ENCODE peak calls at places on chromosomes 12 and 14, in nine cellular contexts. L is A549, S is GM10248, Y is AG04450, V is astrocyte of the cerebellum, B is choroid plexus epithelial cell, W is GM13976, F is activated B cell treated with CpG ODN at 0.5 μM for 24 hours, K is brain microvascular endothelial cell. G is an unnamed sample.

GRCh38 chr12:122867701-122868461 is 28.0 kb downstream of the VPS37B start:
- DNase-seq in Y (no peak), L (peak), B (no peak), F (no peak), S (no peak), V (no peak), K (no peak), W (no peak), G (no peak)

GRCh38 chr12:107684990-107685359 is 624 bp upstream of the PWP1 start:
- DNase-seq in Y (no peak), V (no peak), F (no peak), S (no peak), B (peak), K (peak), W (no peak), L (peak), G (no peak)

GRCh38 chr12:88310069-88310468 is 168.0 kb downstream of the TMTC3 start:
- DNase-seq in K (peak), S (no peak), L (peak), F (no peak), Y (no peak), V (no peak), W (no peak), B (peak), G (no peak)

GRCh38 chr14:52355016-52355430 is 40.9 kb downstream of the PTGER2 start:
- DNase-seq in K (peak), Y (peak), W (no peak), B (peak), L (peak), V (peak), F (no peak), S (no peak), G (no peak)

GRCh38 chr12:119008691-119009221 is 27.4 kb downstream of the SRRM4 start:
- DNase-seq in S (no peak), Y (no peak), F (no peak), K (no peak), B (no peak), L (no peak), V (no peak), W (no peak), G (peak)

GRCh38 chr12:24425601-24425970 is 476.1 kb upstream of the SOX5 start:
- DNase-seq in L (no peak), Y (peak), W (no peak), F (no peak), S (no peak), B (peak), V (peak), K (peak), G (no peak)

GRCh38 chr12:24913130-24913529 is 35.8 kb downstream of the BCAT1 start:
- DNase-seq in V (no peak), B (no peak), L (no peak), K (no peak), W (no peak), Y (no peak), F (no peak), S (no peak), G (no peak)

GRCh38 chr14:106044949-106045596 is 518.7 kb downstream of the TMEM121 start:
- DNase-seq in B (no peak), V (no peak), L (peak), W (peak), F (peak), K (no peak), S (peak), Y (no peak), G (no peak)

GRCh38 chr12:2286461-2287131 is 233.8 kb downstream of the CACNA1C start:
- DNase-seq in W (no peak), V (no peak), Y (no peak), S (no peak), B (no peak), F (no peak), K (no peak), L (no peak), G (no peak)

GRCh38 chr12:57280234-57281062 is 29.5 kb upstream of the STAC3 start:
- DNase-seq in W (peak), Y (peak), L (peak), S (peak), V (peak), F (peak), B (peak), K (peak), G (no peak)

GRCh38 chr12:22271036-22271435 is 63.5 kb downstream of the ST8SIA1 start:
- DNase-seq in F (no peak), K (peak), W (no peak), S (no peak), V (peak), B (peak), Y (peak), L (peak), G (no peak)

GRCh38 chr12:6276936-6277615 is 33.4 kb upstream of the PLEKHG6 start:
- DNase-seq in V (no peak), F (no peak), B (no peak), W (peak), K (no peak), S (peak), L (peak), Y (no peak), G (no peak)

GRCh38 chr12:94049718-94050117 is 98.7 kb upstream of the PLXNC1 start:
- DNase-seq in K (no peak), L (no peak), F (no peak), W (no peak), Y (no peak), S (no peak), B (no peak), V (no peak), G (no peak)

GRCh38 chr12:26715232-26715631 is 117.8 kb downstream of the ITPR2 start:
- DNase-seq in K (no peak), L (no peak), W (no peak), B (no peak), V (no peak), F (no peak), Y (no peak), S (no peak), G (no peak)

GRCh38 chr12:26724309-26724702 is 108.7 kb downstream of the ITPR2 start:
- DNase-seq in K (no peak), V (no peak), S (no peak), L (no peak), F (no peak), W (no peak), Y (no peak), B (no peak), G (no peak)

GRCh38 chr12:26721800-26722199 is 111.2 kb downstream of the ITPR2 start:
- DNase-seq in S (no peak), Y (no peak), V (no peak), B (no peak), F (no peak), K (no peak), L (no peak), W (no peak), G (no peak)

GRCh38 chr12:26723379-26724308 is 109.3 kb downstream of the ITPR2 start:
- DNase-seq in L (no peak), B (peak), W (no peak), Y (no peak), S (no peak), K (peak), V (peak), F (no peak), G (no peak)

GRCh38 chr12:26719852-26720251 is 113.1 kb downstream of the ITPR2 start:
- DNase-seq in V (no peak), Y (no peak), F (no peak), B (peak), W (no peak), L (no peak), S (no peak), K (no peak), G (no peak)
- TF ChIP-seq CTCF in V (peak), Y (peak), F (no peak), B (peak), W (no peak), L (no peak), S (no peak), K (peak), G (no peak)

GRCh38 chr12:30882706-30883105 is 43.8 kb upstream of the TSPAN11 start:
- DNase-seq in B (peak), K (no peak), S (no peak), F (no peak), L (no peak), Y (no peak), W (no peak), V (no peak), G (no peak)
- TF ChIP-seq CTCF in B (peak), K (peak), S (no peak), F (no peak), L (no peak), Y (no peak), W (no peak), V (peak), G (peak)

DNA sequence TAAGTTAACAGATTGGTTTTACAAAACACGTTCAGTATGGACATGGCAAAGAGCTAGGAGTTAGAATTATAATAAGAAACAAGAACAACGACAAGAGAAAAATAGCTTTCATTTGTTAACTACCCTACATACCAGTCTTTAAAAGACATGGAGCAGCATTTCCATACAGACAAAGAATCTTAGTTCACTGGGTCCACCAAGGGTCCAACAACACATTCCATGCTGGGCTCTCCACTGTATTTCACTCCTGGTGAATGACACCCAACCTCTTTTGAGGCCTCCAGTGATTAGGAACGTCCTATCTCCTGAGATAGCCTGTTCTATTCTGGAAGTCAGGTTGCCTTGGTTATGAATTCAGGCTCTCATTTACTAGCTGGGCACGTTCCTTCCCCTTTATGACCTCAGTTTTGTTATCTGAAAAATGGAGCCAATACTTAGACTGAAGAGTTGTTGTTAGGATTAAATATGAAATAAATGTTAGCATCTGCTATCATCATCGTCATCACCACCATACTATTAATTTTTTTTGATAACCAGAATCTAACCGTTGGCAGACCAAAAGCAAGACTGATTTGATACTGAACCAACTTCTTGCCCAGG is 37.7 kb downstream of the C12orf75 start:
- DNase-seq in Y (no peak), V (no peak), K (no peak), W (no peak), B (no peak), F (no peak), L (no peak), S (no peak), G (no peak)
- TF ChIP-seq CTCF in Y (no peak), V (no peak), K (no peak), W (no peak), B (no peak), F (no peak), L (no peak), S (no peak), G (no peak)

DNA sequence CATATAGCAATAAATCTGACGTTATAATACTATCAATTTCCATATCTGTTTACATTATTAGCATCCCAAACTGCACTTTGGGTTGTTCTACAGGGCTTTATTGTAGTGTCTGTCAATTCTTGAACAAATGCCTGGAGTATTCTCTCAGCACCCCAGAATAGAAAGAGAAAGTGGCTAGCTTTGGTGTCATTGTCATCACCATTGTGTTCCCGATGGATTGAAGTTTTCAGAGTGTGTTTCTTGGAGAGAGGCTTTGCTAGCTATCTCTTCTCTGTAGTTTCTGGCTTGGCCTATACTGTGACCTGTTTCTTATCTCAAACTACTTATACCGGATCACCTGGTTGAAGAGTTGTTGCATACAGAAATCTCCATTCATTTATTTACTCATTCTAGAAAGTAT is 6.4 kb downstream of the TMEM106C start:
- DNase-seq in W (no peak), Y (no peak), F (no peak), L (no peak), K (no peak), B (no peak), V (no peak), S (no peak), G (no peak)
- TF ChIP-seq CTCF in W (no peak), Y (no peak), F (no peak), L (no peak), K (no peak), B (no peak), V (no peak), S (no peak), G (no peak)